ENCODE peak calls at places on chromosomes 6 and 20, in four cellular contexts. G, Q, P and I are unnamed samples.

GRCh38 chr20:50121858-50122271 is 8.9 kb upstream of the UBE2V1 start:
- DNase-seq in G (peak), Q (peak), P (peak), I (no peak)

GRCh38 chr20:21534453-21534852 is 20.6 kb upstream of the NKX2-2 start:
- DNase-seq in G (no peak), Q (no peak), P (no peak), I (no peak)

GRCh38 chr6:130057495-130057894 is 39.1 kb downstream of the L3MBTL3 start:
- DNase-seq in G (no peak), Q (no peak), P (no peak), I (no peak)

GRCh38 chr6:116386581-116387299 is 16.0 kb downstream of the DSE start:
- DNase-seq in G (no peak), Q (peak), P (peak), I (no peak)

GRCh38 chr6:24743265-24743943 is 24.4 kb upstream of the C6orf62 start:
- DNase-seq in G (no peak), Q (peak), P (peak), I (no peak)

GRCh38 chr20:57198359-57199072 is 67.9 kb downstream of the BMP7 start:
- DNase-seq in G (no peak), Q (no peak), P (no peak), I (no peak)

GRCh38 chr6:56690519-56691200 is 48.0 kb upstream of the DST start:
- DNase-seq in G (no peak), Q (peak), P (peak), I (no peak)

GRCh38 chr6:80154160-80154559 is 47.7 kb downstream of the BCKDHB start:
- DNase-seq in G (no peak), Q (no peak), P (peak), I (no peak)

GRCh38 chr6:41599836-41600445 is 38.3 kb upstream of the MDFI start:
- DNase-seq in G (no peak), Q (no peak), P (no peak), I (no peak)

GRCh38 chr6:106745824-106746610 is 116.6 kb downstream of the QRSL1 start:
- DNase-seq in G (no peak), Q (peak), P (no peak), I (no peak)

GRCh38 chr6:52389626-52390360 is 27.8 kb downstream of the PAQR8 start:
- DNase-seq in G (no peak), Q (peak), P (no peak), I (no peak)

GRCh38 chr6:119156742-119157494 is 78.5 kb upstream of the FAM184A start:
- DNase-seq in G (no peak), Q (no peak), P (peak), I (no peak)

GRCh38 chr20:62445553-62446340 is 18.4 kb upstream of the RBBP8NL start:
- DNase-seq in G (no peak), Q (no peak), P (no peak), I (no peak)

GRCh38 chr6:56445818-56446217 is 196.9 kb downstream of the DST start:
- DNase-seq in G (no peak), Q (no peak), P (no peak), I (no peak)

GRCh38 chr6:30555428-30556005 is 772 bp downstream of the GNL1 start:
- DNase-seq in G (peak), Q (peak), P (peak), I (no peak)

GRCh38 chr6:29746050-29746449 is 22.8 kb downstream of the HLA-F start:
- DNase-seq in G (no peak), Q (no peak), P (no peak), I (no peak)

GRCh38 chr20:20480126-20480525 is 112.2 kb downstream of the INSM1 start:
- DNase-seq in G (no peak), Q (no peak), P (no peak), I (no peak)

GRCh38 chr20:4835244-4836177 is 113.8 kb downstream of the PRND start:
- DNase-seq in G (no peak), Q (no peak), P (peak), I (no peak)

GRCh38 chr6:90083891-90084290 is 189.6 kb downstream of the GJA10 start:
- DNase-seq in G (no peak), Q (no peak), P (no peak), I (no peak)

DNA sequence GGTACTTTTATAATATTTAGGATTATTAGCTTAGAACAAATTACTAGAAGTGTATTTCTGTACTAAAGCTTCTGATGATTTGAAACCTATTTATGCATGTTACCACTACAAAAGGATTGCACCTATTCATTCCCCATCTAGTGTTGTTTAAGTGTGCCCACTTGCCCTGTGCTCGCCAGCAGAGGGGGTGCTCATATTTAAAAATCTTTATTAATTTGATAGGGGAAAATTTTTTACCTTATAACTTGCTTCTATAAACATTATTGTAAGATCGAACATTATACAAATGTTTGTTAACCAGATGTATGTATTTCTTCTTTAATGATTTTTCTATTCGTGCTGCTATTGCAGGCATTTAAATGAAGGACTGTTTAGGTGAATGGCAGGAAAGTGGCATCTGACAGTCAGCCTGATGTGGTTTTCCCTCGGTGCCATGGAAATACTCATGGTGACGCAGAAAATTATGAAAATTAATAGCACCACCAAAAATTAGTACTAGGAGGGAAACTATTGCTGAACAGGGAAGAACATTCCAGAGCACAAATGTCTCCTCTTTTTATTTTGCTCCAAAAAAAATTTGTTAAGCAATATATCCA is 44.1 kb upstream of the FNDC1 start:
- DNase-seq in G (no peak), Q (no peak), P (no peak), I (no peak)
- H3K4me2 ChIP-seq in G (no peak), Q (no peak), P (no peak), I (no peak)

DNA sequence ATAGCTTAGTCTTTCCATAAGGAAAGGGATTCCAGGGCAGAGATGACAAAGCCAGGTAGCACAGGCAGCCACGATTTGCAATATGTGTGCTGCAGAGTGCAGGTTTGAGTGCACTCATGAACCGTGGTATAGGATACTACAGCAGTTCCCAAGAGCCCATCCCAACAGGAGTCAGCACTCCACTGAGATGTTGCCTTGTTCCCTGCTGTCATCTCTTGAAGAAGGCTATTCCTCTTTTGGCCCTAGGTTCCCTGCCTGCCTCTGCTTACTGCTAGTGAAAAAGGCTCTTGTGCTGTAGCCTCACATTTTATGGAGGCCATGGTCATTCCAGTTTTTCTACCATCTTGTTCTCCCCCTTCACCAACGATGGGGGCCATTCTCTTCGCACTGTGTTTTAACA is 40.2 kb downstream of the RALY start:
- DNase-seq in G (no peak), Q (no peak), P (no peak), I (no peak)
- H3K56ac ChIP-seq in G (no peak), Q (no peak), P (no peak), I (no peak)

GRCh38 chr20:44532981-44533331 is 11.1 kb upstream of the SERINC3 start:
- DNase-seq in G (no peak), Q (peak), P (no peak), I (no peak)
- H3K4me2 ChIP-seq in G (peak), Q (peak), P (peak), I (peak)

GRCh38 chr6:156160007-156160787 is 617.0 kb upstream of the ARID1B start:
- DNase-seq in G (no peak), Q (no peak), P (no peak), I (no peak)
- H3K56ac ChIP-seq in G (no peak), Q (no peak), P (no peak), I (no peak)

GRCh38 chr6:75397806-75398465 is 95.7 kb downstream of the FILIP1 start:
- DNase-seq in G (no peak), Q (peak), P (no peak), I (no peak)

GRCh38 chr6:75403563-75403962 is 90.0 kb downstream of the FILIP1 start:
- DNase-seq in G (no peak), Q (no peak), P (no peak), I (no peak)

DNA sequence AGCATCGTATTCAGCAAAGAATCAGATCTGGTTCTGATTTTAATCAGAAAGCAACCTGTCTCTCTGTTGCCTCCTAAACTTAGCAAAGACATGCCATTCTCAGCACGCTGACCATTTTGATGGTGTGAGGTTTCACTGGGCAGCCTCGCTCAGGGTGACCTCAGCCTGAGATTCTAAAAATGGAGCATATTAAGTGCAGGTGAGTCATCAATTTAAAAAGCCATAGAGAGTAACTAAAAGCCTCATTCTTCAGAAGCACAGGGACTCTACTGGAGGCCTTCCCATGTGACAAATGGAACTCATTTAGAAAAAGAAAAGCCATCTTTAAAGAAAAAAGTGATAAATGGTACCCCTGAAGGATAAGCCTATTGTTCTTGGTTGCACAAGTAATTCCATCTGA is 91.3 kb downstream of the FILIP1 start:
- DNase-seq in G (no peak), Q (peak), P (no peak), I (no peak)
- H3K4me2 ChIP-seq in G (no peak), Q (peak), P (no peak), I (no peak)

DNA sequence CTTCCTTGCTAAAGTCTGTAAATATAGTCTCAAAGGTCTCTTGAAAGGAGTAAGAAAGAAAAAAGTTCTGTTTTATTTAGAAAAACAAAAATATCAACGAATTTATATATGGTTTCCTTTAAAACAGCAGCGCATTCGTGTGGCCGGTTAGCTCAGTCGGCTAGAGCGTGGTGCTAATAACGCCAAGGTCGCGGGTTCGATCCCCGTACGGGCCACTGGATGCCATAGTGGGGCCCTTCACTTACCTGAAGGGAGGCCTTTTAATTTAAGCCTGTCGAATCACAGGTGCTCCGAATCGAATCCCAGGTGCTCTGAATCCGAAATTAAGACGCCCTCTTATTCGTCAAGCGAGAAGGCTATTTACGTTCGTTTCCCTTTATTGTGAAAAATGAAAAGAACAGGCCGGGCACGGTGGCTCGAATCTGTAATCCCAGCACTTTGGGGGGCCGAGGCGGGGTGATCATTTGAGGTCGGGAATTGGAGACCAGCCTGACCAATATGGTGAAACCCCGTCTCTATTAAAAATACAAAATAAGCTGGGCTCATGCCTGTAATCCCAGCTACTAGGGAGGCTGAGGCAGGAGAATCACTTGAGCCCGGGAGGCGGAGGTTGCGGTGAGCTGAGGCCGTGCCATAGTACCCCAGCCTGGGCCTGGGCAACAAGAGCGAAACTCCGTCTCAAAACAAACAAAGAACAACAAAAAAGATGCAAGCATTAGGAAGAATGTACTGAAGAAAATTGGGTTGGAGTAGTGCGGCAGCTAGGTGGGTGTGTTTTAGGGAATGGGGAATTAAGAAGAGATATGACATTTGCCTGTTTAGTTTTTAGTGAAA is 195.8 kb upstream of the ZNF184 start:
- DNase-seq in G (peak), Q (peak), P (peak), I (peak)
- H3K56ac ChIP-seq in G (no peak), Q (no peak), P (no peak), I (no peak)

DNA sequence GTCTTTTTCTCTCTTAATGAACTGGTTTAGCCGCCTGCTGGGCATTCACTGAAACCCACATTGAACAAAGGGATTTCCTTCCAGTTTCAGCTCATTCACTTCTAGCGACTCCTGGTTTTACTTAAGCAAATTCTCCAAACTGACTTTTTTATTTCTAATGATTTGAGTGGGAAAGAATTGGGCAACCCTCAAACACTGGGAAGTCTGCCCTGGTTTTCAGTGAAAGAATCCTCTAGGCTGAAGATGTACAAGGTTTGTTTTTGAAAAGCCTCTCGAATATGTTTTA is 45.5 kb downstream of the PLAGL1 start:
- DNase-seq in G (no peak), Q (peak), P (peak), I (no peak)
- H3K4me2 ChIP-seq in G (no peak), Q (no peak), P (no peak), I (peak)

DNA sequence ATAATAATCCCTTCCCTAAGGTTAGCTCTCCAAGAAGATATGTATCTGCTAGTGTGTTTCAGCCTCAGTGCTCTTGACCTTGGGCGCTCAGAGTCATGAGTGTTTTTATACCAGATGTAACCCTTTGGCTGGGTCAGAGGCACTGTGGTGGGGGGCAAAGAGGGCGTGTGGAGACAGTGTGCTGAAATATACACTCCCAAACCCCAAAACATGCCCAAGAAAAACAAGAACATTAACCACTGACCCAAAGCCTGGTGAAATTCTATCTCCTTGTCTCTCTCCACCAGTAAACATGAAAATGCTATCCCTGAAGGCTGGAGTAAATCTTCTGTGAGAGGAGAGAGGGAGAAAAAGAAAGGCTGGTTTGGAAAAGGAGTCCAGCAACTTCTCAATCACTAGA is 47.9 kb downstream of the ISM1 start:
- DNase-seq in G (no peak), Q (no peak), P (no peak), I (no peak)
- H3K56ac ChIP-seq in G (no peak), Q (no peak), P (no peak), I (no peak)